ENCODE peak calls at places on chromosomes 5 and 9, in eight cellular contexts. H is iris pigment epithelial cell; W is ELR; O is upper lobe of right lung; I is activated gamma-delta T cell treated with Interleukin-2 at 50 U/mL for 16 hours; N is T-cell; X is activated T-cell treated with anti-CD3 and anti-CD28 coated beads for 1 hour; L is activated CD4-positive, alpha-beta memory T cell treated with anti-CD3 and anti-CD28 coated beads for 36 hours. E is an unnamed sample.

GRCh38 chr9:20684865-20685696 is 1.0 kb downstream of the FOCAD start:
- DNase-seq in H (peak), W (peak), O (no peak), I (no peak), N (no peak), X (no peak), L (no peak), E (no peak)

GRCh38 chr9:91063471-91063870 is 261.9 kb downstream of the SYK start:
- DNase-seq in H (no peak), W (no peak), O (no peak), I (no peak), N (no peak), X (no peak), L (no peak), E (no peak)

GRCh38 chr5:5326126-5326758 is 96.2 kb upstream of the ICE1 start:
- DNase-seq in H (no peak), W (no peak), O (no peak), I (no peak), N (no peak), X (no peak), L (no peak), E (no peak)

GRCh38 chr5:171492781-171493180 is 73.3 kb downstream of the FGF18 start:
- DNase-seq in H (no peak), W (peak), O (no peak), I (no peak), N (no peak), X (no peak), L (no peak), E (no peak)

GRCh38 chr9:93295456-93296076 is 111.6 kb downstream of the WNK2 start:
- DNase-seq in H (no peak), W (no peak), O (no peak), I (no peak), N (no peak), X (no peak), L (peak), E (peak)

GRCh38 chr5:162474239-162474638 is 406.7 kb downstream of the GABRG2 start:
- DNase-seq in H (no peak), W (no peak), O (no peak), I (no peak), N (no peak), X (no peak), L (no peak), E (no peak)

GRCh38 chr9:130054428-130054786 is 701 bp downstream of the GPR107 start:
- DNase-seq in H (no peak), W (no peak), O (no peak), I (no peak), N (no peak), X (no peak), L (no peak), E (no peak)

GRCh38 chr5:61299254-61299653 is 32.8 kb upstream of the ZSWIM6 start:
- DNase-seq in H (no peak), W (no peak), O (no peak), I (no peak), N (no peak), X (no peak), L (no peak), E (no peak)

GRCh38 chr9:137116728-137117127 is 2.2 kb upstream of the DPP7 start:
- DNase-seq in H (peak), W (no peak), O (no peak), I (no peak), N (no peak), X (no peak), L (no peak), E (no peak)

GRCh38 chr9:20495133-20495532 is 127.2 kb downstream of the MLLT3 start:
- DNase-seq in H (no peak), W (no peak), O (no peak), I (no peak), N (no peak), X (no peak), L (no peak), E (no peak)

GRCh38 chr5:56176155-56176798 is 56.9 kb downstream of the ANKRD55 start:
- DNase-seq in H (peak), W (no peak), O (no peak), I (no peak), N (no peak), X (no peak), L (no peak), E (no peak)

GRCh38 chr5:39164016-39164415 is 55.3 kb downstream of the FYB1 start:
- DNase-seq in H (no peak), W (no peak), O (no peak), I (peak), N (no peak), X (no peak), L (peak), E (no peak)

GRCh38 chr5:74017786-74018211 is 391.8 kb downstream of the ARHGEF28 start:
- DNase-seq in H (peak), W (peak), O (no peak), I (no peak), N (no peak), X (no peak), L (no peak), E (no peak)

GRCh38 chr9:129381481-129381957 is 203.5 kb upstream of the IER5L start:
- DNase-seq in H (no peak), W (no peak), O (no peak), I (no peak), N (no peak), X (no peak), L (no peak), E (no peak)